ENCODE peak calls at places on chromosomes 3 and 15, in six cellular contexts. M is H1, C is H9, E is IMR-90, H is neuronal stem cell, U is mesenchymal stem cell. W is an unnamed sample.

GRCh38 chr3:194573680-194574437 is 59.4 kb downstream of the TMEM44 start:
- DNase-seq in H (no peak), C (peak; percentile 68), M (peak; percentile 48), U (peak; percentile 69), E (peak; percentile 68), W (peak; percentile 51)

GRCh38 chr3:63808633-63809032 is 10.5 kb upstream of the C3orf49 start:
- DNase-seq in E (no peak), M (no peak), H (no peak), U (no peak), C (no peak), W (no peak)

GRCh38 chr3:8742921-8743605 is 9.5 kb downstream of the CAV3 start:
- DNase-seq in E (peak; percentile 74), C (no peak), M (no peak), U (peak; percentile 57), H (no peak), W (no peak)

GRCh38 chr3:14406336-14406735 is 3.9 kb downstream of the SLC6A6 start:
- DNase-seq in E (no peak), M (no peak), H (no peak), U (no peak), C (no peak), W (no peak)

GRCh38 chr3:69932087-69932486 is 67.4 kb upstream of the SAMMSON start:
- DNase-seq in H (no peak), M (no peak), C (no peak), E (no peak), U (no peak), W (no peak)

GRCh38 chr3:112889357-112889756 is 42.7 kb upstream of the CD200R1L start:
- DNase-seq in C (no peak), E (no peak), H (no peak), U (no peak), M (no peak), W (no peak)

GRCh38 chr3:178822722-178823121 is 248.9 kb downstream of the ZMAT3 start:
- DNase-seq in H (no peak), M (no peak), C (no peak), U (no peak), E (no peak), W (no peak)

GRCh38 chr15:25802285-25802830 is 60.8 kb downstream of the ATP10A start:
- DNase-seq in H (no peak), M (no peak), E (no peak), U (no peak), C (no peak), W (no peak)

GRCh38 chr3:112086857-112087524 is 802 bp downstream of the C3orf52 start:
- DNase-seq in E (peak; percentile 57), H (no peak), M (no peak), U (peak; percentile 48), C (no peak), W (no peak)

GRCh38 chr15:50543556-50543955 is 2.9 kb downstream of the USP50 start:
- DNase-seq in E (peak; percentile 9), H (no peak), U (no peak), C (no peak), M (no peak), W (no peak)

GRCh38 chr3:122660575-122660974 is 20.1 kb upstream of the PARP14 start:
- DNase-seq in M (peak; percentile 78), E (no peak), U (no peak), C (peak; percentile 70), H (no peak), W (peak; percentile 13)

GRCh38 chr15:28907338-28907961 is 21.7 kb downstream of the APBA2 start:
- DNase-seq in H (no peak), C (no peak), E (no peak), M (no peak), U (no peak), W (no peak)

GRCh38 chr15:73087121-73087520 is 34.9 kb downstream of the NEO1 start:
- DNase-seq in H (no peak), U (no peak), E (no peak), M (no peak), C (no peak), W (no peak)

GRCh38 chr3:49004352-49005297 is 2.6 kb upstream of the WDR6 start:
- DNase-seq in C (no peak), E (no peak), H (no peak), U (no peak), M (no peak), W (no peak)

GRCh38 chr3:177419904-177420601 is 222.8 kb upstream of the TBL1XR1 start:
- DNase-seq in U (peak; percentile 34), M (no peak), H (no peak), E (no peak), C (no peak), W (peak; percentile 7)

GRCh38 chr3:46017720-46018119 is 9.6 kb downstream of the XCR1 start:
- DNase-seq in U (peak; percentile 60), E (no peak), H (no peak), M (peak; percentile 13), C (no peak), W (peak; percentile 20)

GRCh38 chr3:35829499-35829898 is 190.2 kb downstream of the ARPP21 start:
- DNase-seq in C (no peak), H (no peak), U (peak; percentile 7), E (no peak), M (no peak), W (no peak)

GRCh38 chr3:77931272-77932009 is 891.5 kb downstream of the ROBO2 start:
- DNase-seq in U (peak; percentile 51), M (no peak), E (peak; percentile 9), C (no peak), H (no peak), W (no peak)

GRCh38 chr15:101143321-101143720 is 108.5 kb downstream of the CHSY1 start:
- DNase-seq in U (no peak), M (no peak), H (no peak), C (no peak), E (no peak), W (no peak)

GRCh38 chr15:101070502-101071273 is 151.5 kb downstream of the LRRK1 start:
- DNase-seq in E (peak; percentile 89), M (no peak), C (no peak), U (peak; percentile 95), H (no peak), W (no peak)

GRCh38 chr3:171044828-171045793 is 18.6 kb upstream of the SLC2A2 start:
- DNase-seq in H (no peak), C (no peak), M (no peak), U (peak; percentile 90), E (peak; percentile 80), W (peak; percentile 38)

GRCh38 chr3:37905987-37906674 is 44.5 kb downstream of the CTDSPL start:
- DNase-seq in H (no peak), U (peak; percentile 87), C (no peak), E (peak; percentile 65), M (no peak), W (no peak)

GRCh38 chr3:104956620-104957345 is 409.9 kb upstream of the ALCAM start:
- DNase-seq in E (no peak), M (no peak), H (no peak), C (peak; percentile 36), U (no peak), W (no peak)

GRCh38 chr15:89192771-89193170 is 28.6 kb downstream of the RLBP1 start:
- DNase-seq in M (no peak), E (peak; percentile 28), U (no peak), C (no peak), H (no peak), W (no peak)

GRCh38 chr15:100097342-100097899 is 244.4 kb downstream of the ADAMTS17 start:
- DNase-seq in H (no peak), M (no peak), C (no peak), E (no peak), U (no peak), W (no peak)

GRCh38 chr15:70375586-70375985 is 277.9 kb upstream of the TLE3 start:
- DNase-seq in H (no peak), M (no peak), U (no peak), C (no peak), E (no peak), W (no peak)
- H2AFZ ChIP-seq in H (no peak overlapping the region), M (peak overlapping the region; percentile 28), U (no peak overlapping the region), C (no peak overlapping the region), E (no peak overlapping the region), W (no peak overlapping the region)

GRCh38 chr3:134373278-134373941 is 837 bp downstream of the AMOTL2 start:
- DNase-seq in M (peak; percentile 91), H (peak; percentile 94), C (peak; percentile 91), U (peak; percentile 92), E (peak; percentile 89), W (peak; percentile 90)

GRCh38 chr3:134374791-134375541 is 719 bp upstream of the AMOTL2 start:
- DNase-seq in M (peak; percentile 72), U (peak; percentile 73), E (no peak), C (peak; percentile 93), H (no peak), W (peak; percentile 55)

GRCh38 chr3:134375542-134376384 is 1.5 kb upstream of the AMOTL2 start:
- DNase-seq in U (no peak), C (no peak), H (no peak), E (no peak), M (peak; percentile 29), W (no peak)

GRCh38 chr3:134372405-134373277 is 1.6 kb downstream of the AMOTL2 start:
- DNase-seq in C (no peak), E (peak; percentile 30), M (no peak), U (peak; percentile 38), H (no peak), W (no peak)

DNA sequence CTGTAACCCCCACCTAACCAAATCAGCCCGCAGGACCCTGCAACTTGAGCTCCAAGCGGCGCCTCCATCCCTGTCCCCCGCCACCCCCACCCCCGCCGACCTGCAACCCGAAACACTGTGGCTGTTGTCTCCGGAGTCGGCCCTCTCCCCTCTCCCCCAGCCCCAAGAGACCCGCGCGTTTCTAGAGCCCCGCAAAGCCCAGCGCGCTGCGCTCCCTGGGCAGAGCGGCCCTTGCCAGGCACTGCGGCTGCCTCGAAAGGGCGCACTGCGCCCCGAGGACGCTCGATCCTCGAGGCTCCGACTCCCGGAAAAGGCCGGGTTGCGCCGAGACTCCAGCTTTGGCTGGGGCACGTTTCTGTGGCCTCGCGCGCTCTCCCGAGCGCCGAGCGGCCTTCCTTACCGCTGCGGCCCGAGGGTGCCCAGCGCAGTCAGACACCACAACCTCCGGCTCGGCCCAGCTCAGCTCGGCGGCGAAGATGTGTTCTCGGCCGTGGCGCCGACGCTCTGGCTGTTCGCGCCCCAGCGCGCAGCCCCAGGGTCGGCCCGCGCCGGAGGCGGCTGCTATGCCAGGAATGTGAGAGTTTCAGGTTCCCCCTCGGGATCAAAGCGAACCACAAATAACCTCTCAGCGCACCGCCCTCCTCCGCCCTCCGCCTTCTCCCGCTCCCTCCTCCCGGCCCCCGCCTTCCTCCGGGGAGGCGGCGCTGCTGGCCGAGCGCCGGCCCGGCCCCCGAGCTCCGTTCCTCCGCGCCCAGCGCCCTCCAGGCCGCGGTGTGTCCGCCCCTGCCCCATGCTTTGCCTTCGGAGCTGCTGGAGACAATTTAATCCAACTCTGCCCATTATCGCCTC is at the start of gene AMOTL2:
- DNase-seq in E (peak; percentile 97), U (peak; percentile 93), M (peak; percentile 92), H (peak; percentile 96), C (peak; percentile 96), W (peak; percentile 91)
- H3K23ac ChIP-seq in E (peak within 1 kb of the TSS; percentile 100), U (peak within 1 kb of the TSS; percentile 91), M (no peak within 1 kb of the TSS), H (peak within 1 kb of the TSS; percentile 90), C (no peak within 1 kb of the TSS), W (peak within 1 kb of the TSS; percentile 29)

GRCh38 chr3:50233176-50233575 is 2.8 kb upstream of the GNAI2 start:
- DNase-seq in E (no peak), H (no peak), M (no peak), U (no peak), C (no peak), W (no peak)
- H3K4me1 ChIP-seq in E (no peaks in the 10 kb centered on the region), H (peaks cover 21% of the 10 kb centered on the region), M (peaks cover 24% of the 10 kb centered on the region), U (peaks cover 10% of the 10 kb centered on the region), C (no peaks in the 10 kb centered on the region), W (peaks cover 23% of the 10 kb centered on the region)

GRCh38 chr3:39651993-39652739 is 157.2 kb upstream of the MYRIP start:
- DNase-seq in C (no peak), M (no peak), U (no peak), H (no peak), E (no peak), W (no peak)

GRCh38 chr3:39657075-39657474 is 152.3 kb upstream of the MYRIP start:
- DNase-seq in M (no peak), U (no peak), E (no peak), C (no peak), H (no peak), W (no peak)

GRCh38 chr3:39657775-39658174 is 151.6 kb upstream of the MYRIP start:
- DNase-seq in C (no peak), E (no peak), H (no peak), M (no peak), U (no peak), W (no peak)
- H2AFZ ChIP-seq in C (no peak overlapping the region), E (no peak overlapping the region), H (no peak overlapping the region), M (no peak overlapping the region), U (no peak overlapping the region), W (no peak overlapping the region)

W was measured in trophoblast cell.